ENCODE peak calls at places on chromosomes 6 and 20, in seven cellular contexts. One of them, this sample, is unnamed.

GRCh38 chr6:87654117-87654516 is 47.9 kb downstream of the AKIRIN2 start:
- DNase-seq in CD8-positive, alpha-beta memory T cell: no peak
- DNase-seq in CD4-positive, alpha-beta memory T cell: no peak
- DNase-seq in RCC 7860: no peak
- DNase-seq in mesothelial cell of epicardium: no peak
- DNase-seq in NCI-H748 treated with DMSO at 0.1 percent for 48 hours: no peak
- DNase-seq in HTR-8/SVneo: no peak
- DNase-seq in this sample: no peak

GRCh38 chr6:41373919-41374617 is 38.7 kb downstream of the NCR2 start:
- DNase-seq in CD4-positive, alpha-beta memory T cell: no peak
- DNase-seq in HTR-8/SVneo: no peak
- DNase-seq in mesothelial cell of epicardium: peak; percentile 51
- DNase-seq in RCC 7860: no peak
- DNase-seq in NCI-H748 treated with DMSO at 0.1 percent for 48 hours: peak; percentile 66
- DNase-seq in CD8-positive, alpha-beta memory T cell: no peak
- DNase-seq in this sample: no peak

GRCh38 chr6:128807577-128807976 is 75.4 kb upstream of the LAMA2 start:
- DNase-seq in CD4-positive, alpha-beta memory T cell: peak; percentile 9
- DNase-seq in CD8-positive, alpha-beta memory T cell: no peak
- DNase-seq in HTR-8/SVneo: peak; percentile 2
- DNase-seq in NCI-H748 treated with DMSO at 0.1 percent for 48 hours: peak; percentile 9
- DNase-seq in RCC 7860: no peak
- DNase-seq in mesothelial cell of epicardium: no peak
- DNase-seq in this sample: no peak

GRCh38 chr20:43842126-43843020 is 72.3 kb upstream of the TOX2 start:
- DNase-seq in CD8-positive, alpha-beta memory T cell: no peak
- DNase-seq in CD4-positive, alpha-beta memory T cell: no peak
- DNase-seq in mesothelial cell of epicardium: no peak
- DNase-seq in RCC 7860: no peak
- DNase-seq in NCI-H748 treated with DMSO at 0.1 percent for 48 hours: no peak
- DNase-seq in HTR-8/SVneo: no peak
- DNase-seq in this sample: no peak

GRCh38 chr20:61923371-61924166 is 142.1 kb downstream of the TAF4 start:
- DNase-seq in RCC 7860: no peak
- DNase-seq in NCI-H748 treated with DMSO at 0.1 percent for 48 hours: no peak
- DNase-seq in HTR-8/SVneo: no peak
- DNase-seq in mesothelial cell of epicardium: no peak
- DNase-seq in CD4-positive, alpha-beta memory T cell: no peak
- DNase-seq in CD8-positive, alpha-beta memory T cell: no peak
- DNase-seq in this sample: no peak

GRCh38 chr6:16295471-16295870 is 57.1 kb downstream of the GMPR start:
- DNase-seq in mesothelial cell of epicardium: no peak
- DNase-seq in HTR-8/SVneo: no peak
- DNase-seq in RCC 7860: no peak
- DNase-seq in NCI-H748 treated with DMSO at 0.1 percent for 48 hours: no peak
- DNase-seq in CD4-positive, alpha-beta memory T cell: no peak
- DNase-seq in CD8-positive, alpha-beta memory T cell: no peak
- DNase-seq in this sample: no peak

GRCh38 chr6:3499603-3500002 is 42.8 kb upstream of the SLC22A23 start:
- DNase-seq in CD4-positive, alpha-beta memory T cell: no peak
- DNase-seq in HTR-8/SVneo: no peak
- DNase-seq in RCC 7860: no peak
- DNase-seq in mesothelial cell of epicardium: no peak
- DNase-seq in CD8-positive, alpha-beta memory T cell: no peak
- DNase-seq in NCI-H748 treated with DMSO at 0.1 percent for 48 hours: no peak
- DNase-seq in this sample: no peak

GRCh38 chr6:21128601-21129000 is 464.9 kb upstream of the SOX4 start:
- DNase-seq in RCC 7860: no peak
- DNase-seq in HTR-8/SVneo: no peak
- DNase-seq in CD8-positive, alpha-beta memory T cell: no peak
- DNase-seq in mesothelial cell of epicardium: no peak
- DNase-seq in NCI-H748 treated with DMSO at 0.1 percent for 48 hours: no peak
- DNase-seq in CD4-positive, alpha-beta memory T cell: no peak
- DNase-seq in this sample: no peak

GRCh38 chr6:125888989-125889656 is 67.4 kb upstream of the HINT3 start:
- DNase-seq in RCC 7860: no peak
- DNase-seq in mesothelial cell of epicardium: no peak
- DNase-seq in NCI-H748 treated with DMSO at 0.1 percent for 48 hours: no peak
- DNase-seq in CD8-positive, alpha-beta memory T cell: no peak
- DNase-seq in CD4-positive, alpha-beta memory T cell: peak; percentile 23
- DNase-seq in HTR-8/SVneo: no peak
- DNase-seq in this sample: no peak

GRCh38 chr6:157063176-157063934 is 260.0 kb downstream of the TMEM242 start:
- DNase-seq in mesothelial cell of epicardium: no peak
- DNase-seq in RCC 7860: no peak
- DNase-seq in HTR-8/SVneo: no peak
- DNase-seq in CD8-positive, alpha-beta memory T cell: no peak
- DNase-seq in NCI-H748 treated with DMSO at 0.1 percent for 48 hours: no peak
- DNase-seq in CD4-positive, alpha-beta memory T cell: no peak
- DNase-seq in this sample: no peak